ENCODE peak calls at places on chromosomes 7 and 10, in ten cellular contexts. T, P, B, Z, F, N, X, J, E and K are unnamed samples.

GRCh38 chr7:116449950-116450349 is 49.6 kb upstream of the CAV2 start:
- DNase-seq in T (no peak), P (no peak), B (no peak), Z (no peak), F (no peak), N (no peak), X (no peak), J (no peak), E (no peak), K (no peak)

GRCh38 chr7:43758861-43759683 is 592 bp downstream of the BLVRA start:
- DNase-seq in T (peak), P (peak), B (peak), Z (peak), F (peak), N (peak), X (no peak), J (peak), E (peak), K (peak)

GRCh38 chr7:152587366-152587765 is 88.6 kb downstream of the XRCC2 start:
- DNase-seq in T (no peak), P (no peak), B (no peak), Z (no peak), F (no peak), N (no peak), X (no peak), J (no peak), E (no peak), K (no peak)

GRCh38 chr7:73809454-73810090 is 21.2 kb upstream of the CLDN4 start:
- DNase-seq in T (peak), P (no peak), B (no peak), Z (no peak), F (no peak), N (no peak), X (no peak), J (peak), E (no peak), K (no peak)

GRCh38 chr10:36538945-36539586 is 586.3 kb upstream of the ANKRD30A start:
- DNase-seq in T (peak), P (no peak), B (no peak), Z (no peak), F (no peak), N (peak), X (no peak), J (no peak), E (no peak), K (no peak)

GRCh38 chr7:56092789-56093531 is at the start of gene PHKG1:
- DNase-seq in T (peak), P (no peak), B (no peak), Z (peak), F (peak), N (peak), X (peak), J (peak), E (no peak), K (peak)

GRCh38 chr7:87038993-87039716 is 20.3 kb downstream of the ELAPOR2 start:
- DNase-seq in T (peak), P (no peak), B (no peak), Z (peak), F (no peak), N (peak), X (no peak), J (no peak), E (no peak), K (no peak)

GRCh38 chr10:5888843-5889623 is 660 bp downstream of the ANKRD16 start:
- DNase-seq in T (peak), P (peak), B (peak), Z (peak), F (no peak), N (peak), X (no peak), J (peak), E (peak), K (no peak)